ENCODE peak calls at places on chromosomes 12 and 14, in seven cellular contexts. One of them, this sample, is unnamed. For H3K27me3, the result is how much of the 10 kb centered on the place peaks cover.

GRCh38 chr12:58540480-58541299 is 379.6 kb downstream of the LRIG3 start:
- DNase-seq in PC-3: peak
- DNase-seq in cardiac muscle cell: peak
- DNase-seq in left ventricle myocardium inferior: peak
- DNase-seq in prostate gland: peak
- DNase-seq in right atrium auricular region: peak
- DNase-seq in fibroblast of lung: peak
- DNase-seq in this sample: no peak

GRCh38 chr14:34699873-34700621 is 14.3 kb downstream of the CFL2 start:
- DNase-seq in PC-3: peak
- DNase-seq in cardiac muscle cell: no peak
- DNase-seq in left ventricle myocardium inferior: no peak
- DNase-seq in prostate gland: no peak
- DNase-seq in right atrium auricular region: no peak
- DNase-seq in fibroblast of lung: peak
- DNase-seq in this sample: peak

GRCh38 chr14:86944434-86944833 is 1048.5 kb downstream of the GALC start:
- DNase-seq in PC-3: no peak
- DNase-seq in cardiac muscle cell: no peak
- DNase-seq in left ventricle myocardium inferior: no peak
- DNase-seq in prostate gland: no peak
- DNase-seq in right atrium auricular region: no peak
- DNase-seq in fibroblast of lung: no peak
- DNase-seq in this sample: no peak

GRCh38 chr14:79514700-79515099 is 696.6 kb downstream of the DIO2 start:
- DNase-seq in PC-3: peak
- DNase-seq in cardiac muscle cell: no peak
- DNase-seq in left ventricle myocardium inferior: no peak
- DNase-seq in prostate gland: no peak
- DNase-seq in right atrium auricular region: no peak
- DNase-seq in fibroblast of lung: peak
- DNase-seq in this sample: peak

GRCh38 chr12:57146092-57146491 is 1.3 kb downstream of the LRP1-AS start:
- DNase-seq in PC-3: no peak
- DNase-seq in cardiac muscle cell: no peak
- DNase-seq in left ventricle myocardium inferior: no peak
- DNase-seq in prostate gland: no peak
- DNase-seq in right atrium auricular region: no peak
- DNase-seq in fibroblast of lung: peak
- DNase-seq in this sample: no peak

GRCh38 chr12:108548954-108549521 is 11.9 kb downstream of the SART3 start:
- DNase-seq in PC-3: no peak
- DNase-seq in cardiac muscle cell: no peak
- DNase-seq in left ventricle myocardium inferior: no peak
- DNase-seq in prostate gland: no peak
- DNase-seq in right atrium auricular region: no peak
- DNase-seq in fibroblast of lung: no peak
- DNase-seq in this sample: no peak

GRCh38 chr12:51721281-51721940 is 127.1 kb downstream of the FIGNL2 start:
- DNase-seq in PC-3: no peak
- DNase-seq in cardiac muscle cell: peak
- DNase-seq in left ventricle myocardium inferior: peak
- DNase-seq in prostate gland: no peak
- DNase-seq in right atrium auricular region: no peak
- DNase-seq in fibroblast of lung: peak
- DNase-seq in this sample: no peak

GRCh38 chr14:52080817-52081755 is 12.2 kb upstream of the NID2 start:
- DNase-seq in PC-3: peak
- DNase-seq in cardiac muscle cell: peak
- DNase-seq in left ventricle myocardium inferior: no peak
- DNase-seq in prostate gland: no peak
- DNase-seq in right atrium auricular region: no peak
- DNase-seq in fibroblast of lung: peak
- DNase-seq in this sample: peak

GRCh38 chr14:92589213-92589852 is 75.8 kb downstream of the RIN3 start:
- DNase-seq in PC-3: peak
- DNase-seq in cardiac muscle cell: peak
- DNase-seq in left ventricle myocardium inferior: no peak
- DNase-seq in prostate gland: peak
- DNase-seq in right atrium auricular region: no peak
- DNase-seq in fibroblast of lung: peak
- DNase-seq in this sample: no peak

GRCh38 chr12:132160016-132160415 is 15.8 kb downstream of the NOC4L start:
- DNase-seq in PC-3: no peak
- DNase-seq in cardiac muscle cell: no peak
- DNase-seq in left ventricle myocardium inferior: peak
- DNase-seq in prostate gland: no peak
- DNase-seq in right atrium auricular region: no peak
- DNase-seq in fibroblast of lung: no peak
- DNase-seq in this sample: no peak

GRCh38 chr14:35985504-35986218 is 159.5 kb downstream of the BRMS1L start:
- DNase-seq in PC-3: no peak
- DNase-seq in cardiac muscle cell: peak
- DNase-seq in left ventricle myocardium inferior: no peak
- DNase-seq in prostate gland: no peak
- DNase-seq in right atrium auricular region: no peak
- DNase-seq in fibroblast of lung: peak
- DNase-seq in this sample: peak
- TF ChIP-seq CTCF in PC-3: no peak
- TF ChIP-seq CTCF in cardiac muscle cell: no peak
- TF ChIP-seq CTCF in left ventricle myocardium inferior: no peak
- TF ChIP-seq CTCF in prostate gland: no peak
- TF ChIP-seq CTCF in right atrium auricular region: no peak
- TF ChIP-seq CTCF in fibroblast of lung: no peak
- TF ChIP-seq CTCF in this sample: peak

GRCh38 chr14:101564444-101564776 is 3.1 kb downstream of the DIO3 start:
- DNase-seq in PC-3: no peak
- DNase-seq in cardiac muscle cell: no peak
- DNase-seq in left ventricle myocardium inferior: no peak
- DNase-seq in prostate gland: no peak
- DNase-seq in right atrium auricular region: no peak
- DNase-seq in fibroblast of lung: no peak
- DNase-seq in this sample: no peak

GRCh38 chr14:101561897-101562490 is 699 bp downstream of the DIO3 start:
- DNase-seq in PC-3: no peak
- DNase-seq in cardiac muscle cell: no peak
- DNase-seq in left ventricle myocardium inferior: no peak
- DNase-seq in prostate gland: no peak
- DNase-seq in right atrium auricular region: no peak
- DNase-seq in fibroblast of lung: no peak
- DNase-seq in this sample: no peak

GRCh38 chr14:101562659-101563351 is 1.5 kb downstream of the DIO3 start:
- DNase-seq in PC-3: no peak
- DNase-seq in cardiac muscle cell: no peak
- DNase-seq in left ventricle myocardium inferior: no peak
- DNase-seq in prostate gland: no peak
- DNase-seq in right atrium auricular region: no peak
- DNase-seq in fibroblast of lung: no peak
- DNase-seq in this sample: no peak

GRCh38 chr14:101563654-101564443 is 2.6 kb downstream of the DIO3 start:
- DNase-seq in PC-3: no peak
- DNase-seq in cardiac muscle cell: no peak
- DNase-seq in left ventricle myocardium inferior: no peak
- DNase-seq in prostate gland: no peak
- DNase-seq in right atrium auricular region: no peak
- DNase-seq in fibroblast of lung: no peak
- DNase-seq in this sample: no peak

GRCh38 chr14:101563352-101563653 is 2.0 kb downstream of the DIO3 start:
- DNase-seq in PC-3: no peak
- DNase-seq in cardiac muscle cell: no peak
- DNase-seq in left ventricle myocardium inferior: no peak
- DNase-seq in prostate gland: no peak
- DNase-seq in right atrium auricular region: no peak
- DNase-seq in fibroblast of lung: no peak
- DNase-seq in this sample: no peak
- H3K27me3 ChIP-seq in PC-3: under half
- H3K27me3 ChIP-seq in cardiac muscle cell: half or more
- H3K27me3 ChIP-seq in left ventricle myocardium inferior: half or more
- H3K27me3 ChIP-seq in prostate gland: under half
- H3K27me3 ChIP-seq in right atrium auricular region: under half
- H3K27me3 ChIP-seq in fibroblast of lung: under half
- H3K27me3 ChIP-seq in this sample: half or more

GRCh38 chr14:68571928-68572525 is 220.8 kb downstream of the ZFP36L1 start:
- DNase-seq in PC-3: no peak
- DNase-seq in cardiac muscle cell: no peak
- DNase-seq in left ventricle myocardium inferior: no peak
- DNase-seq in prostate gland: no peak
- DNase-seq in right atrium auricular region: no peak
- DNase-seq in fibroblast of lung: no peak
- DNase-seq in this sample: no peak
- H3K4me3 ChIP-seq in PC-3: no peak
- H3K4me3 ChIP-seq in cardiac muscle cell: no peak
- H3K4me3 ChIP-seq in left ventricle myocardium inferior: no peak
- H3K4me3 ChIP-seq in prostate gland: no peak
- H3K4me3 ChIP-seq in right atrium auricular region: no peak
- H3K4me3 ChIP-seq in fibroblast of lung: no peak
- H3K4me3 ChIP-seq in this sample: no peak

GRCh38 chr12:47894068-47894467 is 10.7 kb downstream of the VDR start:
- DNase-seq in PC-3: no peak
- DNase-seq in cardiac muscle cell: no peak
- DNase-seq in left ventricle myocardium inferior: no peak
- DNase-seq in prostate gland: no peak
- DNase-seq in right atrium auricular region: no peak
- DNase-seq in fibroblast of lung: no peak
- DNase-seq in this sample: no peak
- TF ChIP-seq CTCF in PC-3: no peak
- TF ChIP-seq CTCF in cardiac muscle cell: no peak
- TF ChIP-seq CTCF in left ventricle myocardium inferior: no peak
- TF ChIP-seq CTCF in prostate gland: no peak
- TF ChIP-seq CTCF in right atrium auricular region: no peak
- TF ChIP-seq CTCF in fibroblast of lung: no peak
- TF ChIP-seq CTCF in this sample: no peak

DNA sequence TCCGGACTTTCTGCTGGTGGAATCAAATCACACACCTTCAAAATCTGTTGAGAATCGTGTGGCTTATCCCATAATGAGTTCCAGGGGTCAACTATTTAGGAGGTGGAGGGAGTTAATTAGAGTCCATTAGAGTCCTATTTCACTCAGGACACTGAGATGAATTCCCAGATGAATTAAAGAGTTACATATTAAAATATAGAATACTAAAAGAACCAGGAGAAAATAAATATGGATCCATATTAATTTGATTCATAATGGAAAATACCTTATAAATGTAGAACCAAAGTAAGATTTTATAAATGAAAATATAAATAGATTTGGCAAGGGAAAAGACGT is 44.6 kb upstream of the C14orf132 start:
- DNase-seq in PC-3: no peak
- DNase-seq in cardiac muscle cell: no peak
- DNase-seq in left ventricle myocardium inferior: no peak
- DNase-seq in prostate gland: no peak
- DNase-seq in right atrium auricular region: no peak
- DNase-seq in fibroblast of lung: no peak
- DNase-seq in this sample: no peak
- H3K27me3 ChIP-seq in PC-3: under half
- H3K27me3 ChIP-seq in cardiac muscle cell: under half
- H3K27me3 ChIP-seq in left ventricle myocardium inferior: half or more
- H3K27me3 ChIP-seq in prostate gland: under half
- H3K27me3 ChIP-seq in right atrium auricular region: under half
- H3K27me3 ChIP-seq in fibroblast of lung: under half
- H3K27me3 ChIP-seq in this sample: under half

GRCh38 chr12:5689773-5690172 is 255.3 kb downstream of the ANO2 start:
- DNase-seq in PC-3: no peak
- DNase-seq in cardiac muscle cell: no peak
- DNase-seq in left ventricle myocardium inferior: no peak
- DNase-seq in prostate gland: no peak
- DNase-seq in right atrium auricular region: no peak
- DNase-seq in fibroblast of lung: no peak
- DNase-seq in this sample: no peak

GRCh38 chr12:5690240-5690639 is 254.8 kb downstream of the ANO2 start:
- DNase-seq in PC-3: no peak
- DNase-seq in cardiac muscle cell: no peak
- DNase-seq in left ventricle myocardium inferior: no peak
- DNase-seq in prostate gland: no peak
- DNase-seq in right atrium auricular region: no peak
- DNase-seq in fibroblast of lung: no peak
- DNase-seq in this sample: no peak

GRCh38 chr12:5691943-5692342 is 253.1 kb downstream of the ANO2 start:
- DNase-seq in PC-3: no peak
- DNase-seq in cardiac muscle cell: no peak
- DNase-seq in left ventricle myocardium inferior: peak
- DNase-seq in prostate gland: no peak
- DNase-seq in right atrium auricular region: no peak
- DNase-seq in fibroblast of lung: peak
- DNase-seq in this sample: no peak

GRCh38 chr12:5694759-5695409 is 250.2 kb downstream of the ANO2 start:
- DNase-seq in PC-3: no peak
- DNase-seq in cardiac muscle cell: peak
- DNase-seq in left ventricle myocardium inferior: no peak
- DNase-seq in prostate gland: no peak
- DNase-seq in right atrium auricular region: no peak
- DNase-seq in fibroblast of lung: no peak
- DNase-seq in this sample: no peak

GRCh38 chr12:5692850-5693249 is 252.2 kb downstream of the ANO2 start:
- DNase-seq in PC-3: no peak
- DNase-seq in cardiac muscle cell: no peak
- DNase-seq in left ventricle myocardium inferior: no peak
- DNase-seq in prostate gland: no peak
- DNase-seq in right atrium auricular region: no peak
- DNase-seq in fibroblast of lung: no peak
- DNase-seq in this sample: no peak
- H3K4me3 ChIP-seq in PC-3: no peak
- H3K4me3 ChIP-seq in cardiac muscle cell: no peak
- H3K4me3 ChIP-seq in left ventricle myocardium inferior: no peak
- H3K4me3 ChIP-seq in prostate gland: no peak
- H3K4me3 ChIP-seq in right atrium auricular region: no peak
- H3K4me3 ChIP-seq in fibroblast of lung: no peak
- H3K4me3 ChIP-seq in this sample: no peak

DNA sequence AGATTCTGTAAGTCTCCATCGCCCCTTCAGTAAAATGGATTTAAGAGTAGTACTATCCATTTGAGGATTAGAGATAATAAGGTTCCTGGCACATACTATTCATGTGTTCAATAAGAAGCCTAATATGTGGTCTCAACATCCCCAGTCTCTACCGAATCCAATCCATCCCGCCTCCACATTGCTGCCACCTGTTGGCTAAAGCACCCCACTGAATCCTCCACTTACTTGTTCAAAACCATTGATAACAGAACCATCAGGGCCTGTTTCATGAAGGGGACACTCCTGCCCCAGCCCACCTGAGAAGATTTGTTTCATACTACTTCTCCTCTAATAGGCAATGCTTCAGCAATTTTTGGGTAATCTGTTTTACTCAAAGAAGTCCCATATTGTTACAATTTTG is 147.5 kb downstream of the SLC2A13 start:
- DNase-seq in PC-3: peak
- DNase-seq in cardiac muscle cell: no peak
- DNase-seq in left ventricle myocardium inferior: no peak
- DNase-seq in prostate gland: no peak
- DNase-seq in right atrium auricular region: no peak
- DNase-seq in fibroblast of lung: no peak
- DNase-seq in this sample: no peak
- TF ChIP-seq CTCF in PC-3: peak
- TF ChIP-seq CTCF in cardiac muscle cell: peak
- TF ChIP-seq CTCF in left ventricle myocardium inferior: no peak
- TF ChIP-seq CTCF in prostate gland: no peak
- TF ChIP-seq CTCF in right atrium auricular region: no peak
- TF ChIP-seq CTCF in fibroblast of lung: peak
- TF ChIP-seq CTCF in this sample: no peak

This sample was measured in kidney epithelial cell.